ENCODE peak calls at places on chromosomes 12 and 14, in six cellular contexts. A is body of pancreas, R is tibial nerve, K is heart left ventricle, G is ovary, S is HCT116. E is an unnamed sample. For H3K4me1, the result is how much of the 10 kb centered on the place peaks cover.

GRCh38 chr12:2265461-2266167 is 212.8 kb downstream of the CACNA1C start:
- DNase-seq in R (no peak), A (no peak), G (no peak), S (no peak), K (no peak), E (no peak)

GRCh38 chr12:45379261-45379660 is 163.4 kb downstream of the ANO6 start:
- DNase-seq in S (peak), A (no peak), G (no peak), R (no peak), K (no peak), E (no peak)

GRCh38 chr12:4664111-4664510 is 15.2 kb downstream of the NDUFA9 start:
- DNase-seq in R (no peak), S (no peak), A (no peak), K (no peak), G (no peak), E (no peak)

GRCh38 chr12:82838123-82838522 is 151.4 kb downstream of the TMTC2 start:
- DNase-seq in G (no peak), S (no peak), A (no peak), R (no peak), K (no peak), E (no peak)

GRCh38 chr12:8033153-8034044 is 883 bp downstream of the FOXJ2 start:
- DNase-seq in S (no peak), R (peak), G (peak), K (peak), A (peak), E (peak)

GRCh38 chr12:71455028-71455737 is 15.6 kb downstream of the LGR5 start:
- DNase-seq in S (no peak), K (no peak), A (no peak), R (no peak), G (no peak), E (no peak)

GRCh38 chr12:125683748-125684381 is 618.6 kb downstream of the AACS start:
- DNase-seq in K (no peak), G (no peak), A (peak), R (no peak), S (no peak), E (peak)

GRCh38 chr14:28603606-28604005 is 163.0 kb upstream of the FOXG1 start:
- DNase-seq in S (no peak), K (no peak), R (no peak), A (no peak), G (no peak), E (no peak)

GRCh38 chr12:10668526-10668925 is 5.3 kb downstream of the STYK1 start:
- DNase-seq in S (no peak), R (no peak), A (no peak), G (no peak), K (no peak), E (no peak)

GRCh38 chr14:70871863-70872677 is 35.2 kb upstream of the PCNX1 start:
- DNase-seq in K (no peak), A (no peak), R (no peak), S (no peak), G (no peak), E (no peak)

GRCh38 chr12:113154351-113154973 is 4.9 kb downstream of the CFAP73 start:
- DNase-seq in G (peak), A (peak), K (no peak), S (no peak), R (no peak), E (peak)

GRCh38 chr14:70567791-70568190 is 32.7 kb downstream of the MED6 start:
- DNase-seq in R (no peak), S (peak), K (no peak), G (no peak), A (no peak), E (no peak)

GRCh38 chr14:103625361-103626095 is 3.5 kb upstream of the KLC1 start:
- DNase-seq in A (no peak), G (no peak), S (no peak), R (no peak), K (no peak), E (no peak)

GRCh38 chr14:29712586-29712985 is 215.1 kb downstream of the PRKD1 start:
- DNase-seq in R (no peak), K (no peak), G (no peak), S (no peak), A (no peak), E (no peak)

GRCh38 chr12:65355461-65355860 is 77.0 kb downstream of the MSRB3 start:
- DNase-seq in K (no peak), A (no peak), G (no peak), R (no peak), S (no peak), E (no peak)

GRCh38 chr14:105153331-105153731 is 15.2 kb downstream of the JAG2 start:
- DNase-seq in G (no peak), A (peak), K (peak), R (no peak), S (no peak), E (no peak)

GRCh38 chr14:73277376-73277775 is 40.1 kb downstream of the PAPLN start:
- DNase-seq in K (no peak), G (no peak), A (no peak), S (no peak), R (no peak), E (no peak)

GRCh38 chr12:75977952-75978671 is 53.5 kb downstream of the PHLDA1 start:
- DNase-seq in A (peak), K (peak), G (no peak), S (peak), R (peak), E (peak)

GRCh38 chr14:34461334-34462131 is 507 bp downstream of the SPTSSA start:
- DNase-seq in G (peak), S (peak), R (peak), A (peak), K (peak), E (peak)

GRCh38 chr12:31967569-31967968 is 8.4 kb downstream of the RESF1 start:
- DNase-seq in R (no peak), K (no peak), G (no peak), S (no peak), A (no peak), E (no peak)

GRCh38 chr12:53067074-53067992 is 11.9 kb downstream of the SPRYD3 start:
- DNase-seq in S (no peak), G (peak), R (no peak), K (no peak), A (no peak), E (peak)

GRCh38 chr14:22781606-22782000 is 15.1 kb downstream of the OXA1L start:
- DNase-seq in S (no peak), G (no peak), R (no peak), K (no peak), A (no peak), E (no peak)

GRCh38 chr14:59852350-59852749 is 18.2 kb downstream of the RTN1 start:
- DNase-seq in R (no peak), A (no peak), G (no peak), K (no peak), S (no peak), E (no peak)

GRCh38 chr12:127272864-127273263 is 994.1 kb upstream of the TMEM132C start:
- DNase-seq in S (no peak), A (no peak), G (no peak), K (no peak), R (no peak), E (no peak)

GRCh38 chr14:72736348-72736747 is 157.6 kb downstream of the DPF3 start:
- DNase-seq in A (no peak), K (no peak), G (no peak), S (no peak), R (no peak), E (no peak)

GRCh38 chr14:36582011-36582873 is at the start of gene NKX2-8:
- DNase-seq in A (no peak), G (no peak), R (no peak), S (peak), K (no peak), E (no peak)

GRCh38 chr14:59262717-59263469 is 74.4 kb downstream of the DAAM1 start:
- DNase-seq in R (no peak), S (no peak), A (no peak), K (no peak), G (no peak), E (no peak)

DNA sequence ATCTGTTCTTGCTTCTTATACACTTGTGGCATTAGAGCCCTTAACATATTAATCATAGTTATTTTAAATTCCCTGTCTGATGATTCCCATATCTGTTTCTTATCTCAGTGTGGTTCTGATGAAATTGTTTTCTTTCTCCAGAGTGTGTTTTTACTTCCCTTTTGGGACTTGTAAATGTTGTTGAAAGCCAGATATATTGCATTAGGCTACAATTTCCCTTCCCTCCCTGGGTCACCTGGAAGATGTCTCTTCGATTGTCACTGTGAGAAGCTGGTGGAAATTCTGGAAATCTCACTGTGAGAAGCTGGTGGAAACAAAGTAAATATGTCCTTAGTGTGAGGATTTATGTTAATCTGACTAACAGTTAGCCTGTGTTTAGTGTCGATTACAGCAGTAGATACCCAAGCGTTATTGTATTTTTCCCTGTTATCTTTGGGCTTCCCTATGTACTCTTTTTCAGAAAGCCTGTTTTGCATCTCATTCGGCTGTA is 717.3 kb downstream of the TRHDE start:
- DNase-seq in R (no peak), S (no peak), K (no peak), A (no peak), G (no peak), E (no peak)
- H3K4me1 ChIP-seq in R (under half), S (under half), K (under half), A (under half), G (under half), E (under half)

GRCh38 chr14:93332853-93333630 is at the start of gene BTBD7:
- DNase-seq in K (peak), A (peak), S (peak), G (peak), R (peak), E (peak)
- TF ChIP-seq POLR2A in K (no peak), A (peak), S (peak), G (peak), R (peak), E (peak)

DNA sequence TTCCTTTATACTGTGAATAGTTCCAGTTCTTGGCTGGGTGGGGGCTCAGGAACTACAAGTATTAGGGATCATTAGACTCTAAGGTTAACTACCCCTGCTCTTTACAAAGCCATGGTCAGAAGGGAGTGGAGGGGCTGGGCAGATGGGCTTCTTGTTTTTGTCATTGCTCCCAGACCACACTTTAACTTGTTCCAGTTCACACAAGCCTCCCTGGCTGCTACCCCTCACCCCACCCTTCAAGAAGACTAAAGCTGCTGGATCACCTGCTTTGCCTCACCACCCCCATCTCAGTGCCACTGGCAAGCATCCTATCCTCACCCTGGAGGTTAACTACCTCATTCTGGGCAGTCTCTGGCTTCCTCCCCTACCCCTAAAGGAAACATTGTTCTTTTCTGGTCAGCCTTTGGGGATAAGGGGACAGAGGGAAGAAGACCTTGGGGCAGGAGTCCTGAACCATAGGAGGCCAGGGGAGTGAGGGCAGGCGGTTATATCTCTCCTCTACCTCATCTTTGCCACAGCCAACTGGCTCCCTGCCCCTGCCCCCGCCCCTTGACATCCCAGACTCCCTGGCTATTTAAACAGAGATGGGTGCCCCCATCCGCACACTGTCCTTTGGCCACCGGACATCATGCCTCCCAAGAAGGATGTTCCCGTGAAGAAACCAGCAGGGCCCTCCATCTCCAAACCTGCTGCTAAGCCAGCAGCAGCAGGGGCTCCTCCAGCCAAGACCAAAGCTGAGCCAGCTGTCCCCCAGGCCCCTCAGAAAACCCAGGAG is 1.1 kb downstream of the MYL6B start:
- DNase-seq in K (no peak), A (no peak), G (no peak), R (no peak), S (no peak), E (no peak)
- H3K4me3 ChIP-seq in K (peak), A (no peak), G (peak), R (no peak), S (peak), E (no peak)

GRCh38 chr12:24977711-24978110 is 28.8 kb upstream of the BCAT1 start:
- DNase-seq in S (no peak), K (no peak), G (no peak), A (no peak), R (no peak), E (no peak)
- H3K4me1 ChIP-seq in S (under half), K (under half), G (under half), A (under half), R (under half), E (under half)

GRCh38 chr12:102427542-102427923 is 52.8 kb downstream of the IGF1 start:
- DNase-seq in K (peak), R (no peak), S (no peak), A (peak), G (peak), E (no peak)
- TF ChIP-seq POLR2A in K (no peak), R (no peak), S (no peak), A (no peak), G (no peak), E (no peak)

DNA sequence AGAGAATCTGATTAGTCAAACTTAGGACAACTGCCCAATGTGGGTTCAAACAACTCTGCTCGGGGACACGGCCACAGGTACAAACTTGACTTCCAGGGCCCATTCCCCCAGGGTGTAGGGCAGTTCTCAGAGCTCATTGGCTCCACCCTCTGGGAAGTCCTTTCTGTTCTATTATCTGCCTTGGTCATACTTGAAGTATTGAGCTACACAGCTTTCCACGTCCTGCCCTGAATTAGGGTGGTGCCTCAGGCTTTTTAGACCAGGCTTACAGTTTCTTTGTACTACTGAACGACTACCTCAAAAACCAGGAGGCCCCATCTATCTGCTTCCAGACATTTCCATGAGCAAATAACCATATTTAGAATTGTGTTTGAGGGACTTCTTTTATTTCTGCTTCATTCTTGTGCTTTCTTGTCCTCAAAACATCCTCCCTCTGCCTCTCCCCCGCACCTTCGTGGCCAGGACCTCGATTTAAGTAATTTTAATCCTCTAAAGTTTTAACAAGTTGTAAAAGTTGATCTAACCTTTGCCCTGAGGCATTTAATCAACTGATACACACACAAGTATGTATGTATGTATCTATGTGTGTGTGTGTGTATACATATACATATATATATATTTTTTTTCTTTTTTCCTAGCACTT is 281.8 kb upstream of the AMIGO2 start:
- DNase-seq in G (peak), R (no peak), S (no peak), A (no peak), K (peak), E (no peak)
- H3K4me3 ChIP-seq in G (no peak), R (no peak), S (no peak), A (no peak), K (no peak), E (no peak)

GRCh38 chr14:101969480-101969879 is 5.1 kb downstream of the DYNC1H1 start:
- DNase-seq in A (no peak), R (no peak), S (no peak), G (no peak), K (no peak), E (peak)
- H3K4me1 ChIP-seq in A (half or more), R (half or more), S (under half), G (under half), K (half or more), E (half or more)

GRCh38 chr14:49999216-49999761 is 106.4 kb downstream of the ARF6 start:
- DNase-seq in A (peak), G (no peak), R (peak), K (peak), S (peak), E (peak)

GRCh38 chr14:50001999-50002925 is 109.4 kb downstream of the ARF6 start:
- DNase-seq in R (no peak), S (no peak), K (no peak), A (no peak), G (no peak), E (no peak)

GRCh38 chr14:49999826-50000214 is 106.9 kb downstream of the ARF6 start:
- DNase-seq in G (no peak), R (no peak), A (no peak), K (no peak), S (no peak), E (no peak)

GRCh38 chr14:50001146-50001998 is 108.5 kb downstream of the ARF6 start:
- DNase-seq in K (no peak), R (peak), G (no peak), S (peak), A (peak), E (no peak)

DNA sequence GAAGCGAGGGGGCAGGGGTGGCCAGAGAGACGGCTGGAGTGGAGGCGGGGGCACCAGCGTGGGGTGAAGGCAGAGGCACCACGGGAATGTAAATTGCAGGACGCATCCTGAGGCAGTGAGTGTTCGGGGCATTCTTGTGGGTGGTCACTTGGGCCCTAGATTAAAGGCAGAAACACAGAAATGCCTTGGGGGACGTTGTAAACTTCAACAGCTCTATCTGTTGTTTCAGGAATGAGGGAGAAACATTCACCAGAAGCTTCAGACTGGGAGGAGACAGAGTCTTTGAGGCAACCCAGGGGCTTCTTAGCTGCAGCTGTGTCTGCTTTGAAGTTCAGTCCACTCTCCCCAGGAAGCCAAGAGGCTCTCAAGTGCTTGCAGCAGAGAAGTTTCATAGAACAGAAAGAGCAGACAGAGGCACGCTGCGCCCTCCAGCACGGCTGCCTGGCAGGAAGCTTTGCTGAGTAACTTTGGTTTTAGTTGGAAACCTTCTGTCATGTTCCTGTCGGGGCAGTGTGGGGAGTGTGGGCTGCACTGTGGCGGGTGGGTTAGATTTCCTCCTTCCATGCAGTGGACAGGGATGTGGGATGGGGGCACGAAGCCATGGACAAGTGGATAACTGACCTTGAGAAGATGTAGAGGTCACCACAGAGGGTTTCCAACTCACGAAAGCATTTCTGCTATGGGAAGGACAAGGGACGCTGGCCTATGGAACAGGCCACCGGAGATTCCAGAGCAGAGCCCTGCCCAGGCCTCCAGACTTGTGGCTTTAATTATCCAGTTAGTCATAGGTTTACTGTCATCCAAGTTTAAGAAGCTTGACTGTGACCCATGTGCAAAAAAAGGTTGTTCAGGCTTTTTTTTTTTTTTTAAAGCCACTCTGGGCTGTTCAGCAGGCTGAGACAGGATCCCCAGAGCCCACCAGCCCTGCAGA is 107.6 kb downstream of the ARF6 start:
- DNase-seq in R (no peak), S (peak), G (peak), A (peak), K (peak), E (no peak)
- TF ChIP-seq POLR2A in R (no peak), S (peak), G (no peak), A (no peak), K (no peak), E (peak)

DNA sequence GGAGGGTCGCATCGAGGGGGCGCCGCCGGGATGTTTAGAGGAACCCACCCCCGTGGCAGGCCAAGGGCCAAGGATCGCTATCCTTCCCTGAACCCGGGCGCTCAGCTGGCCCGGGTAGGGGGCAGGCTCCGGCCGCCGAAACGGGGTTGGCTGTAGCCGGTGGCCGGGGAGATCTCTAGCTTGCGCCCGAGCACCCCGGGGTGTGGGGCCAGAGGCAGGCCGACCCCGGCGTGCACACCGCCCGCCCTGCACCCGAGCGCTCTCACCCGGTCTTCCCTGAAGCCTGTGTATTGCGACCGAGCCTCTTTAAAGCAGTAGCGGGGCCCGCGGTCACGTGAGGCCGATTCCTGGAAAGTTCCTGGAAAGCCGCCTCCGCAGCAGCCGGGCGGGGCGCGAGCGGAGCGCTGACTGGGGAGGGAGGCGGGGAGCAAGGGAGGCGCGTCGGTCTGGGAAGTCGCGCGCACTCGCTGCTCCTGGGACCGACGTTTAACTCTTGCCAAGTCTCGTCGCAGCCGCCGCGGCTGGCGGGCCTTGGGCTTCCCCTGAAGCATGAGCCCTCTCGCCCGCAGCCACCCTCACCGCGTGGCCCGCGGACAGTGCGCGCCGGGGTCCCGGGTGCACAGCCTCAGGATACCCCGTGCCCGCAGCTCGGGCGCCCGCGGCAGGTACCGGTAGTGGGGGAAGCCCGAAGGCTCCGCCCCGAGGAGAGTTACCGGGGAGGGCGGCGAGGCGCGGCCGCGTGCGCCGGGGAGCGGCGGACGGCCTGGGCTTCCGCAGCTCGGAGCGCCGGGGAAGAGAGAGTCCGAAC is 1.7 kb upstream of the SOCS2 start:
- DNase-seq in G (peak), R (peak), A (peak), S (peak), K (peak), E (peak)
- H3K4me3 ChIP-seq in G (peak), R (peak), A (peak), S (peak), K (peak), E (peak)